ENCODE peak calls at places on chromosomes 3 and 15, in eight cellular contexts. One of them, this sample, is unnamed.

GRCh38 chr15:69893863-69894262 is 203.9 kb downstream of the TLE3 start:
- DNase-seq in RWPE1: no peak
- DNase-seq in brain microvascular endothelial cell: peak
- DNase-seq in testis: peak
- DNase-seq in body of pancreas: no peak
- DNase-seq in esophagus muscularis mucosa: no peak
- DNase-seq in GM23248: peak
- DNase-seq in endothelial cell of umbilical vein: no peak
- DNase-seq in this sample: peak

GRCh38 chr3:180036678-180037455 is at the start of gene PEX5L:
- DNase-seq in RWPE1: peak
- DNase-seq in brain microvascular endothelial cell: peak
- DNase-seq in testis: peak
- DNase-seq in body of pancreas: peak
- DNase-seq in esophagus muscularis mucosa: no peak
- DNase-seq in GM23248: peak
- DNase-seq in endothelial cell of umbilical vein: peak
- DNase-seq in this sample: no peak

GRCh38 chr15:37015476-37015875 is 84.9 kb downstream of the MEIS2 start:
- DNase-seq in RWPE1: no peak
- DNase-seq in brain microvascular endothelial cell: no peak
- DNase-seq in testis: no peak
- DNase-seq in body of pancreas: no peak
- DNase-seq in esophagus muscularis mucosa: no peak
- DNase-seq in GM23248: peak
- DNase-seq in endothelial cell of umbilical vein: no peak
- DNase-seq in this sample: no peak

GRCh38 chr3:13504161-13504831 is 24.2 kb downstream of the HDAC11 start:
- DNase-seq in RWPE1: peak
- DNase-seq in brain microvascular endothelial cell: peak
- DNase-seq in testis: no peak
- DNase-seq in body of pancreas: no peak
- DNase-seq in esophagus muscularis mucosa: no peak
- DNase-seq in GM23248: peak
- DNase-seq in endothelial cell of umbilical vein: no peak
- DNase-seq in this sample: no peak

GRCh38 chr15:52738311-52738710 is 51.8 kb downstream of the ONECUT1 start:
- DNase-seq in RWPE1: no peak
- DNase-seq in brain microvascular endothelial cell: no peak
- DNase-seq in testis: no peak
- DNase-seq in body of pancreas: no peak
- DNase-seq in esophagus muscularis mucosa: no peak
- DNase-seq in GM23248: peak
- DNase-seq in endothelial cell of umbilical vein: no peak
- DNase-seq in this sample: no peak

GRCh38 chr3:69451594-69451993 is 65.7 kb upstream of the FRMD4B start:
- DNase-seq in RWPE1: no peak
- DNase-seq in brain microvascular endothelial cell: no peak
- DNase-seq in testis: no peak
- DNase-seq in body of pancreas: no peak
- DNase-seq in esophagus muscularis mucosa: no peak
- DNase-seq in GM23248: peak
- DNase-seq in endothelial cell of umbilical vein: peak
- DNase-seq in this sample: no peak

GRCh38 chr15:70111203-70112017 is 13.7 kb upstream of the TLE3 start:
- DNase-seq in RWPE1: no peak
- DNase-seq in brain microvascular endothelial cell: peak
- DNase-seq in testis: peak
- DNase-seq in body of pancreas: peak
- DNase-seq in esophagus muscularis mucosa: no peak
- DNase-seq in GM23248: peak
- DNase-seq in endothelial cell of umbilical vein: peak
- DNase-seq in this sample: peak

GRCh38 chr3:192885374-192885773 is 32.3 kb downstream of the MB21D2 start:
- DNase-seq in RWPE1: no peak
- DNase-seq in brain microvascular endothelial cell: no peak
- DNase-seq in testis: peak
- DNase-seq in body of pancreas: no peak
- DNase-seq in esophagus muscularis mucosa: no peak
- DNase-seq in GM23248: no peak
- DNase-seq in endothelial cell of umbilical vein: no peak
- DNase-seq in this sample: no peak

GRCh38 chr3:127417709-127418559 is 130.1 kb upstream of the PRR20G start:
- DNase-seq in RWPE1: no peak
- DNase-seq in brain microvascular endothelial cell: no peak
- DNase-seq in testis: no peak
- DNase-seq in body of pancreas: peak
- DNase-seq in esophagus muscularis mucosa: peak
- DNase-seq in GM23248: peak
- DNase-seq in endothelial cell of umbilical vein: no peak
- DNase-seq in this sample: peak

GRCh38 chr15:39874890-39875549 is 45.0 kb downstream of the GPR176 start:
- DNase-seq in RWPE1: peak
- DNase-seq in brain microvascular endothelial cell: peak
- DNase-seq in testis: peak
- DNase-seq in body of pancreas: peak
- DNase-seq in esophagus muscularis mucosa: no peak
- DNase-seq in GM23248: peak
- DNase-seq in endothelial cell of umbilical vein: peak
- DNase-seq in this sample: peak

GRCh38 chr15:50181983-50182232 is at the start of gene SLC27A2:
- DNase-seq in RWPE1: no peak
- DNase-seq in brain microvascular endothelial cell: no peak
- DNase-seq in testis: peak
- DNase-seq in body of pancreas: peak
- DNase-seq in esophagus muscularis mucosa: no peak
- DNase-seq in GM23248: no peak
- DNase-seq in endothelial cell of umbilical vein: no peak
- DNase-seq in this sample: peak

GRCh38 chr3:150751781-150752263 is 11.1 kb downstream of the SIAH2 start:
- DNase-seq in RWPE1: no peak
- DNase-seq in brain microvascular endothelial cell: no peak
- DNase-seq in testis: no peak
- DNase-seq in body of pancreas: peak
- DNase-seq in esophagus muscularis mucosa: no peak
- DNase-seq in GM23248: no peak
- DNase-seq in endothelial cell of umbilical vein: no peak
- DNase-seq in this sample: peak

GRCh38 chr15:56587686-56588085 is 122.7 kb upstream of the MNS1 start:
- DNase-seq in RWPE1: no peak
- DNase-seq in brain microvascular endothelial cell: peak
- DNase-seq in testis: no peak
- DNase-seq in body of pancreas: no peak
- DNase-seq in esophagus muscularis mucosa: no peak
- DNase-seq in GM23248: no peak
- DNase-seq in endothelial cell of umbilical vein: no peak
- DNase-seq in this sample: no peak

GRCh38 chr3:141243295-141243707 is 11.7 kb downstream of the PXYLP1 start:
- DNase-seq in RWPE1: no peak
- DNase-seq in brain microvascular endothelial cell: peak
- DNase-seq in testis: no peak
- DNase-seq in body of pancreas: no peak
- DNase-seq in esophagus muscularis mucosa: peak
- DNase-seq in GM23248: peak
- DNase-seq in endothelial cell of umbilical vein: no peak
- DNase-seq in this sample: no peak

GRCh38 chr15:101530224-101530958 is 40.9 kb upstream of the PCSK6 start:
- DNase-seq in RWPE1: no peak
- DNase-seq in brain microvascular endothelial cell: no peak
- DNase-seq in testis: no peak
- DNase-seq in body of pancreas: no peak
- DNase-seq in esophagus muscularis mucosa: peak
- DNase-seq in GM23248: no peak
- DNase-seq in endothelial cell of umbilical vein: no peak
- DNase-seq in this sample: peak

GRCh38 chr3:193124861-193125260 is 116.2 kb upstream of the PLAAT1 start:
- DNase-seq in RWPE1: no peak
- DNase-seq in brain microvascular endothelial cell: no peak
- DNase-seq in testis: no peak
- DNase-seq in body of pancreas: no peak
- DNase-seq in esophagus muscularis mucosa: no peak
- DNase-seq in GM23248: no peak
- DNase-seq in endothelial cell of umbilical vein: no peak
- DNase-seq in this sample: no peak

GRCh38 chr3:50132421-50133282 is 22.5 kb upstream of the SEMA3F start:
- DNase-seq in RWPE1: no peak
- DNase-seq in brain microvascular endothelial cell: no peak
- DNase-seq in testis: no peak
- DNase-seq in body of pancreas: no peak
- DNase-seq in esophagus muscularis mucosa: no peak
- DNase-seq in GM23248: peak
- DNase-seq in endothelial cell of umbilical vein: no peak
- DNase-seq in this sample: no peak

GRCh38 chr15:45948226-45948625 is 313.4 kb downstream of the SQOR start:
- DNase-seq in RWPE1: no peak
- DNase-seq in brain microvascular endothelial cell: no peak
- DNase-seq in testis: no peak
- DNase-seq in body of pancreas: no peak
- DNase-seq in esophagus muscularis mucosa: no peak
- DNase-seq in GM23248: no peak
- DNase-seq in endothelial cell of umbilical vein: no peak
- DNase-seq in this sample: no peak
- H3K27ac ChIP-seq in RWPE1: no peak
- H3K27ac ChIP-seq in brain microvascular endothelial cell: no peak
- H3K27ac ChIP-seq in testis: no peak
- H3K27ac ChIP-seq in body of pancreas: no peak
- H3K27ac ChIP-seq in esophagus muscularis mucosa: no peak
- H3K27ac ChIP-seq in GM23248: no peak
- H3K27ac ChIP-seq in endothelial cell of umbilical vein: no peak
- H3K27ac ChIP-seq in this sample: no peak

GRCh38 chr3:31779514-31779913 is 201.5 kb downstream of the OSBPL10 start:
- DNase-seq in RWPE1: no peak
- DNase-seq in brain microvascular endothelial cell: no peak
- DNase-seq in testis: no peak
- DNase-seq in body of pancreas: no peak
- DNase-seq in esophagus muscularis mucosa: no peak
- DNase-seq in GM23248: no peak
- DNase-seq in endothelial cell of umbilical vein: no peak
- DNase-seq in this sample: no peak

GRCh38 chr3:31777092-31777491 is 204.0 kb downstream of the OSBPL10 start:
- DNase-seq in RWPE1: no peak
- DNase-seq in brain microvascular endothelial cell: peak
- DNase-seq in testis: no peak
- DNase-seq in body of pancreas: no peak
- DNase-seq in esophagus muscularis mucosa: no peak
- DNase-seq in GM23248: peak
- DNase-seq in endothelial cell of umbilical vein: no peak
- DNase-seq in this sample: no peak

GRCh38 chr3:31776016-31776415 is 205.0 kb downstream of the OSBPL10 start:
- DNase-seq in RWPE1: peak
- DNase-seq in brain microvascular endothelial cell: no peak
- DNase-seq in testis: no peak
- DNase-seq in body of pancreas: no peak
- DNase-seq in esophagus muscularis mucosa: no peak
- DNase-seq in GM23248: peak
- DNase-seq in endothelial cell of umbilical vein: no peak
- DNase-seq in this sample: no peak

GRCh38 chr3:31775383-31775782 is 205.7 kb downstream of the OSBPL10 start:
- DNase-seq in RWPE1: no peak
- DNase-seq in brain microvascular endothelial cell: no peak
- DNase-seq in testis: no peak
- DNase-seq in body of pancreas: no peak
- DNase-seq in esophagus muscularis mucosa: no peak
- DNase-seq in GM23248: peak
- DNase-seq in endothelial cell of umbilical vein: no peak
- DNase-seq in this sample: no peak

DNA sequence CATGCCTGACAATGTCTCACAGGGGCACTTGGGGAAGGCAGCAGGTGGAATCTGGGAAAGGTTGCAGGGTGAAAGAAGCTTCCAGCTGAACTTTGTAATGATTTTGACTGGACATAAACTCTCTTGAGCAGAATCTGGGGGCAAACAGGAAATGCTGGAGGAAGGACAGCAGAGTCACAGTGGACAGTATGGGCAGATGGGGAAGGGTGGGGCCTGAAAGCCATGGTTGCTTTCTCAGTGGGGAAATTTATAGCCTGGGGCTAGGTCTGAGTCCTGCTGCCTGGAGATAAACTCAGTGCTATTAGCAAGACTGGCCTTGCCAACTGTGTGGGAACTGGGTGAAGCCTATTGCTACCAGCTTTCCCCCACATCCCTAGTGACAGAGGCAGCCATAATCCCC is 203.2 kb downstream of the OSBPL10 start:
- DNase-seq in RWPE1: no peak
- DNase-seq in brain microvascular endothelial cell: no peak
- DNase-seq in testis: no peak
- DNase-seq in body of pancreas: no peak
- DNase-seq in esophagus muscularis mucosa: no peak
- DNase-seq in GM23248: no peak
- DNase-seq in endothelial cell of umbilical vein: no peak
- DNase-seq in this sample: no peak
- H3K27ac ChIP-seq in RWPE1: peak
- H3K27ac ChIP-seq in brain microvascular endothelial cell: no peak
- H3K27ac ChIP-seq in testis: no peak
- H3K27ac ChIP-seq in body of pancreas: no peak
- H3K27ac ChIP-seq in esophagus muscularis mucosa: no peak
- H3K27ac ChIP-seq in GM23248: no peak
- H3K27ac ChIP-seq in endothelial cell of umbilical vein: no peak
- H3K27ac ChIP-seq in this sample: no peak

GRCh38 chr3:157166559-157166958 is 6.6 kb upstream of the CCNL1 start:
- DNase-seq in RWPE1: no peak
- DNase-seq in brain microvascular endothelial cell: no peak
- DNase-seq in testis: no peak
- DNase-seq in body of pancreas: no peak
- DNase-seq in esophagus muscularis mucosa: no peak
- DNase-seq in GM23248: no peak
- DNase-seq in endothelial cell of umbilical vein: no peak
- DNase-seq in this sample: no peak
- H3K27ac ChIP-seq in RWPE1: no peak
- H3K27ac ChIP-seq in brain microvascular endothelial cell: no peak
- H3K27ac ChIP-seq in testis: no peak
- H3K27ac ChIP-seq in body of pancreas: no peak
- H3K27ac ChIP-seq in esophagus muscularis mucosa: no peak
- H3K27ac ChIP-seq in GM23248: no peak
- H3K27ac ChIP-seq in endothelial cell of umbilical vein: no peak
- H3K27ac ChIP-seq in this sample: peak

GRCh38 chr3:16885588-16885903 is 791 bp downstream of the PLCL2 start:
- DNase-seq in RWPE1: no peak
- DNase-seq in brain microvascular endothelial cell: no peak
- DNase-seq in testis: no peak
- DNase-seq in body of pancreas: no peak
- DNase-seq in esophagus muscularis mucosa: no peak
- DNase-seq in GM23248: no peak
- DNase-seq in endothelial cell of umbilical vein: no peak
- DNase-seq in this sample: no peak
- H3K27ac ChIP-seq in RWPE1: no peak
- H3K27ac ChIP-seq in brain microvascular endothelial cell: no peak
- H3K27ac ChIP-seq in testis: peak
- H3K27ac ChIP-seq in body of pancreas: peak
- H3K27ac ChIP-seq in esophagus muscularis mucosa: peak
- H3K27ac ChIP-seq in GM23248: peak
- H3K27ac ChIP-seq in endothelial cell of umbilical vein: peak
- H3K27ac ChIP-seq in this sample: peak